ENCODE peak calls at places on chromosome 3, in four cellular contexts. J, A, N and M are unnamed samples.
A peak's percentile ranks its signal among the peaks of the same experiment; 100 is the strongest.

GRCh38 chr3:15204005-15204404 is 2.0 kb upstream of the CAPN7 start:
- DNase-seq in N (no peak), A (peak; percentile 74), J (no peak), M (peak; percentile 34)

GRCh38 chr3:195171093-195171873 is 99.7 kb downstream of the XXYLT1 start:
- DNase-seq in N (no peak), A (no peak), J (no peak), M (no peak)

GRCh38 chr3:100189444-100189964 is 71.3 kb upstream of the TBC1D23 start:
- DNase-seq in N (no peak), A (no peak), J (no peak), M (no peak)

GRCh38 chr3:127786358-127787070 is 35.8 kb downstream of the MGLL start:
- DNase-seq in A (no peak), J (no peak), N (no peak), M (no peak)

GRCh38 chr3:59766165-59766872 is 716.5 kb upstream of the CFAP20DC start:
- DNase-seq in N (no peak), A (no peak), J (no peak), M (no peak)

GRCh38 chr3:41095702-41096101 is 103.6 kb upstream of the CTNNB1 start:
- DNase-seq in J (no peak), N (no peak), A (no peak), M (peak; percentile 25)

GRCh38 chr3:179734497-179735281 is 81.8 kb downstream of the USP13 start:
- DNase-seq in A (peak; percentile 88), J (no peak), N (no peak), M (no peak)

GRCh38 chr3:25687742-25688141 is 23.0 kb upstream of the TOP2B start:
- DNase-seq in N (no peak), J (no peak), A (no peak), M (no peak)

GRCh38 chr3:36065321-36065720 is 315.0 kb upstream of the STAC start:
- DNase-seq in A (no peak), J (no peak), N (no peak), M (no peak)

GRCh38 chr3:70227437-70227836 is 85.0 kb downstream of the MDFIC2 start:
- DNase-seq in J (no peak), A (no peak), N (no peak), M (no peak)

GRCh38 chr3:150925751-150926201 is 20.5 kb upstream of the MINDY4B start:
- DNase-seq in N (no peak), A (peak; percentile 50), J (peak; percentile 80), M (peak; percentile 64)

GRCh38 chr3:174377096-174377495 is 482.0 kb upstream of the NAALADL2 start:
- DNase-seq in N (no peak), J (no peak), A (no peak), M (no peak)

GRCh38 chr3:127867986-127868385 is 45.7 kb upstream of the MGLL start:
- DNase-seq in J (no peak), N (no peak), A (no peak), M (no peak)

GRCh38 chr3:66326340-66326739 is 105.5 kb downstream of the SLC25A26 start:
- DNase-seq in N (no peak), A (no peak), J (no peak), M (no peak)

GRCh38 chr3:80688814-80689213 is 921.0 kb upstream of the ROBO1 start:
- DNase-seq in A (peak; percentile 19), N (no peak), J (no peak), M (no peak)

GRCh38 chr3:38267689-38268477 is 2.3 kb downstream of the SLC22A13 start:
- DNase-seq in J (no peak), N (no peak), A (no peak), M (no peak)

GRCh38 chr3:171604370-171604769 is 144.2 kb upstream of the TNIK start:
- DNase-seq in A (no peak), J (no peak), N (no peak), M (no peak)

GRCh38 chr3:194633349-194634004 is at the start of gene TMEM44:
- DNase-seq in N (peak; percentile 27), J (peak; percentile 88), A (peak; percentile 84), M (peak; percentile 91)

GRCh38 chr3:149879872-149880271 is 66.9 kb downstream of the RNF13 start:
- DNase-seq in A (peak; percentile 24), N (no peak), J (peak; percentile 64), M (peak; percentile 9)

GRCh38 chr3:42476225-42477160 is 25.9 kb upstream of the VIPR1 start:
- DNase-seq in N (no peak), J (no peak), A (no peak), M (no peak)

GRCh38 chr3:120487079-120487693 is 36.4 kb upstream of the FSTL1 start:
- DNase-seq in N (no peak), J (no peak), A (no peak), M (no peak)
- TF ChIP-seq CBX5 in N (no peak), J (no peak), A (no peak), M (no peak)

DNA sequence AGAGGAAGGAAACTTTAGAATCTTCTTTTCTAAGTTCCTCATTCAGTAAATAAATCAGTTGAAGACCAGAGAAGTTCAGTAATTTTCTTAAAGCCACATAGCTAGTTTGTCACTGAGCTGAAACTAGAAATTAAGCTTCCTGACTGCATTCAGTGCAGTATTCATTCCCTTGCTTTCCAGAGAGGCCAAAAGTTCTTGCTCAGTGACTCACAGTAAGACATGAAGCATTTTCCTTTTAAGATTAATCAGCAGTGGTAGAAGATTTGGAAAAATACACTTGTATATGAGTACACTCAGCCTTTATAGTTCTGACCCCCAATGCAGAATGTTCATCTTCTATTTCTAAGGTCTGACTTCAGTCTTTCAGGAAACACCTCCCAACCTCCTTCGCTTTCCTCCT is 83.5 kb upstream of the TSEN2 start:
- DNase-seq in J (no peak), N (no peak), A (no peak), M (no peak)
- TF ChIP-seq JUND in J (no peak), N (no peak), A (no peak), M (no peak)

DNA sequence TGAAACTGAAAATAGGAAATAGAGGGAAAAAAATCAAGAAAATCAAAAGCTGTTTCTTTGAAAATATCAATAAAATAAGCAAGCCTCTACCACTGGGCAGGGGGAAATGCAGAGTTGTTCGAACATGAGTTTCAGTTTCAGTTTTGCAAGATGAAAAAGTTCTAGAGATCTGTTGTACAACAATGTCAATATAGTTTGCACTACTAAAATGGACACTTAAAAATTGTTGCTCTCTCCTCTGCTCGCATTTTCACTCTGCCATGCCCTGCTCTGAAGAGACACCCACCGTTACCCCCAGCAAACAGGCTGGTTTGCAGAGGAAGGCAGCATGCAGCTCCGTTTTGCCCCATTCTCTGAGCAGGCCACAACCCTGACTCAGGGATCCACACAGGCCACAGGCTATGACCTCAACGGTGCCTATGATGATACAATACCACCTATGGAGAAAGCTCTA is 64.5 kb downstream of the ZNF148 start:
- DNase-seq in J (no peak), A (peak; percentile 5), N (peak; percentile 33), M (peak; percentile 56)
- TF ChIP-seq CBX5 in J (no peak), A (no peak), N (no peak), M (no peak)

GRCh38 chr3:55164191-55164590 is 236.3 kb upstream of the LRTM1 start:
- DNase-seq in A (no peak), J (no peak), N (no peak), M (no peak)

GRCh38 chr3:55163421-55163820 is 235.6 kb upstream of the LRTM1 start:
- DNase-seq in N (no peak), A (no peak), J (no peak), M (no peak)

GRCh38 chr3:55161256-55161655 is 233.4 kb upstream of the LRTM1 start:
- DNase-seq in J (no peak), A (no peak), N (no peak), M (no peak)

GRCh38 chr3:55160241-55160877 is 232.5 kb upstream of the LRTM1 start:
- DNase-seq in J (no peak), N (peak; percentile 77), A (no peak), M (no peak)

DNA sequence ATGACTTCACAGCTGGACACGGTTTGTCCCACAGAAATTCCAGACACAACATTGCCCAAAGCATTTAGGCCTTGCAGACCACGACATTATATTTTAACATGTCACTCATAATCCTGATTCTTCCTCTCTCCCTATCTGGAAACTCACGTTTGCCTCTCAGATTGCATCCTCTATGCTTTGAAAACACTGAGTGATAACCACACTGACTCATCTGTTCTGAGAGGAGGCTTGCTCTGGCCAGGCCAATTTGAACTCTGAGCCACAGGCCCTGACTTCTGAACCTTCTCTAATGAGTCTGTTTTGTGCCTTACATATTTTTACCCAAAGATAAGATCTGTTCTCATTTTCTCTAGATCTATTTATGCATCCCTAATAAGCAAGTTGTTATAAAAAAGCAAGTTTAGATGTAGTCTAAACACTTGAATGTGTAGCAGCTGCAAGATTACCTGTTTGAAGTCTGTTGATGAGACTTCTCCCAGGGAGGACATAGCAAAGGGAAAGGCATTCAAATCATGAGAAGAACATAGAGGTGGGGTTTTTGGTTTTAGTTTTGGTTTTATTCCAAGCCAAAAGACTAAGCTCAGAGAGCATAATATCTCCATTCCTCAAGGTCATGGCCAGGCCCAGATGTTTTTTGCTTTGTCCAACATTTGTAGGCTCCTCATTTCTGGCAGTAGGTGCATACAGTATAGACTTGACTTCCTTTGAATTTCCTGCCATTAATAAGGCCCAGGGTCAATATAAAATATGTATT is 234.3 kb upstream of the LRTM1 start:
- DNase-seq in A (no peak), N (peak; percentile 19), J (no peak), M (no peak)
- TF ChIP-seq JUND in A (no peak), N (no peak), J (no peak), M (no peak)

GRCh38 chr3:73379465-73379864 is 245.3 kb downstream of the PDZRN3 start:
- DNase-seq in J (no peak), A (no peak), N (no peak), M (no peak)
- TF ChIP-seq CBX5 in J (no peak), A (no peak), N (no peak), M (no peak)

GRCh38 chr3:97952280-97952679 is 20.0 kb downstream of the RIOX2 start:
- DNase-seq in N (no peak), A (no peak), J (no peak), M (no peak)
- TF ChIP-seq JUND in N (no peak), A (no peak), J (no peak), M (no peak)